ENCODE peak calls at places on chromosome 9, in eight cellular contexts. T is pancreas, L is aorta, I is GM12865, W is bronchial epithelial cell, B is AG09309, P is tibial nerve, S is ovary. Y is an unnamed sample.

GRCh38 chr9:137113385-137114159 is 961 bp downstream of the DPP7 start:
- DNase-seq in L (no peak), P (no peak), S (no peak), I (peak), T (no peak), W (no peak), B (no peak), Y (no peak)

GRCh38 chr9:15157371-15157770 is 149.6 kb downstream of the TTC39B start:
- DNase-seq in I (no peak), W (peak), P (no peak), T (no peak), S (no peak), B (no peak), L (no peak), Y (no peak)

GRCh38 chr9:128153947-128154695 is 4.9 kb downstream of the LCN2 start:
- DNase-seq in L (peak), T (no peak), W (no peak), B (no peak), I (no peak), S (peak), P (no peak), Y (peak)

GRCh38 chr9:123225374-123225813 is 43.0 kb downstream of the STRBP start:
- DNase-seq in I (peak), T (no peak), W (peak), B (peak), P (no peak), S (no peak), L (no peak), Y (no peak)

GRCh38 chr9:16985559-16986348 is 115.3 kb upstream of the BNC2 start:
- DNase-seq in W (no peak), T (no peak), S (no peak), L (peak), B (peak), P (peak), I (no peak), Y (no peak)

GRCh38 chr9:129135476-129135875 is 24.3 kb downstream of the PTPA start:
- DNase-seq in S (no peak), I (no peak), T (no peak), W (no peak), L (no peak), B (no peak), P (no peak), Y (no peak)

GRCh38 chr9:1916676-1917075 is 98.5 kb upstream of the SMARCA2 start:
- DNase-seq in I (no peak), B (no peak), L (no peak), S (no peak), W (no peak), P (no peak), T (no peak), Y (no peak)

GRCh38 chr9:14989811-14990210 is 79.6 kb upstream of the FREM1 start:
- DNase-seq in S (no peak), B (no peak), P (no peak), T (no peak), I (no peak), L (no peak), W (no peak), Y (no peak)

GRCh38 chr9:9924369-9924768 is 688.4 kb downstream of the PTPRD start:
- DNase-seq in W (no peak), L (no peak), B (no peak), T (no peak), P (no peak), S (no peak), I (no peak), Y (no peak)

GRCh38 chr9:95171001-95171400 is 146.5 kb downstream of the FANCC start:
- DNase-seq in T (no peak), I (peak), B (no peak), S (no peak), P (no peak), L (no peak), W (peak), Y (no peak)

GRCh38 chr9:99353408-99353807 is 131.3 kb downstream of the SEC61B start:
- DNase-seq in I (no peak), W (peak), P (peak), B (peak), S (no peak), L (no peak), T (no peak), Y (no peak)

GRCh38 chr9:99389087-99390033 is 167.3 kb downstream of the SEC61B start:
- DNase-seq in S (no peak), L (no peak), I (no peak), B (no peak), P (no peak), W (peak), T (no peak), Y (no peak)

GRCh38 chr9:81574399-81574798 is 114.9 kb downstream of the TLE1 start:
- DNase-seq in W (no peak), T (no peak), P (no peak), S (no peak), B (peak), L (no peak), I (no peak), Y (no peak)

GRCh38 chr9:116891438-116891837 is 204.3 kb downstream of the TRIM32 start:
- DNase-seq in P (no peak), B (no peak), T (no peak), W (no peak), I (no peak), S (no peak), L (no peak), Y (no peak)

GRCh38 chr9:113556877-113557593 is 93.5 kb downstream of the RGS3 start:
- DNase-seq in I (no peak), W (no peak), P (no peak), B (no peak), T (no peak), S (peak), L (no peak), Y (peak)

GRCh38 chr9:37925786-37926736 is 22.1 kb upstream of the SLC25A51 start:
- DNase-seq in W (peak), S (no peak), T (no peak), I (peak), P (no peak), L (peak), B (no peak), Y (peak)
- H3K4me3 ChIP-seq in W (no peak), S (no peak), T (no peak), I (no peak), P (no peak), L (no peak), B (no peak), Y (no peak)

GRCh38 chr9:93064392-93065124 is 6.1 kb downstream of the SUSD3 start:
- DNase-seq in P (no peak), S (no peak), W (no peak), B (no peak), T (no peak), I (peak), L (no peak), Y (peak)
- H3K4me3 ChIP-seq in P (no peak), S (no peak), W (no peak), B (no peak), T (no peak), I (peak), L (no peak), Y (peak)

GRCh38 chr9:131404987-131405386 is 11.1 kb downstream of the PRRC2B start:
- DNase-seq in B (no peak), W (no peak), I (no peak), T (no peak), P (no peak), S (no peak), L (no peak), Y (no peak)
- H3K4me3 ChIP-seq in B (no peak), W (no peak), I (no peak), T (no peak), P (no peak), S (no peak), L (no peak), Y (no peak)

GRCh38 chr9:105858877-105859276 is 164.5 kb downstream of the TMEM38B start:
- DNase-seq in B (no peak), T (no peak), L (no peak), P (no peak), W (no peak), I (no peak), S (no peak), Y (no peak)

GRCh38 chr9:105858284-105858683 is 163.9 kb downstream of the TMEM38B start:
- DNase-seq in S (no peak), P (no peak), L (no peak), W (no peak), T (no peak), I (no peak), B (no peak), Y (no peak)

GRCh38 chr9:105860526-105860925 is 166.2 kb downstream of the TMEM38B start:
- DNase-seq in L (no peak), I (no peak), B (no peak), S (no peak), W (peak), P (no peak), T (no peak), Y (no peak)

GRCh38 chr9:105862002-105862401 is 167.7 kb downstream of the TMEM38B start:
- DNase-seq in I (no peak), S (no peak), L (no peak), T (no peak), W (no peak), P (no peak), B (no peak), Y (no peak)

GRCh38 chr9:105859428-105860091 is 165.2 kb downstream of the TMEM38B start:
- DNase-seq in T (no peak), W (no peak), L (no peak), B (no peak), I (no peak), S (no peak), P (no peak), Y (no peak)
- H3K4me3 ChIP-seq in T (no peak), W (no peak), L (no peak), B (no peak), I (no peak), S (no peak), P (no peak), Y (no peak)

DNA sequence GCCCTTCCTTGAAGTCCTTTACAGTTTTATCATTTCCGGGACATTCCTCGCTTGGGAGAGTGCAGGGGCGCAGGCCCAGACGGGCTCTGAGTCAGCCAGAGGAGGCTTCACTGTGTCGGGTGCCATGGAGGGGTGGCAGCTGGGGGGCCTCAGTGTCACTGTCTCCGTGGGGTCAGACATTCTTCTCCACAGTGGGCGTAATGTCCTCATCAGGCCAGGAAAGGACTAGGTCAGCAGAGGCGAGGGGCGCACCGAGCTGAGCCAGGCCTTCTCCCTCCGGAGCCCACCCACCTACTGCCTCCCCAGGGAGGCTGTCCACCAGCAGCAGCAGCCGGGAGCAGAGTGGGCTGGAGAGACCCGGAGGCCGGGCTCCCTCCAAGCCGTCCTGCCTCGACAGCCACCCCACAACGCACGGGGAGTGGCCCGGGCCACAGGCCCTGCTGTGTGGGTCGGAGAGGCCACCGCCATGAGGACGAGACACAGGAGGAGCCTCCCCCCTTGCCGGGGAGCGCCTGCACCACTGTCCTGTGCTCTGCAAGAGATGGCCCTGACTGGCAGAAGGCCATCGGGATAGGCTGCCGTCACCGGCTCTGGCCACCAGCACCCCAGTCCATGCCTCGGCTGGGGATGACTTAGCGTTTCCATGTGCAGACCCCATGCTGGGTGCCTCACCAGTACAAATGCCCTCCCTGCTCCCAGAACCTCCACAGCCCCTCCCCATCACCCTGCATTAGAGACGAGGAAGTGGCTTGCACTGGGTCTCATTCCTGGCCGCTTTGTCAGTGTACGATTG is 26.5 kb downstream of the SARDH start:
- DNase-seq in I (no peak), S (peak), T (no peak), P (no peak), W (peak), L (peak), B (no peak), Y (peak)
- H3K4me3 ChIP-seq in I (no peak), S (no peak), T (no peak), P (no peak), W (no peak), L (no peak), B (no peak), Y (no peak)

GRCh38 chr9:127124091-127124490 is 1.7 kb upstream of the ANGPTL2 start:
- DNase-seq in L (no peak), I (no peak), T (no peak), S (no peak), W (no peak), B (no peak), P (no peak), Y (no peak)

GRCh38 chr9:127121628-127122175 is 733 bp downstream of the ANGPTL2 start:
- DNase-seq in B (no peak), S (peak), P (no peak), W (no peak), L (no peak), T (no peak), I (no peak), Y (no peak)

GRCh38 chr9:127123239-127123935 is 952 bp upstream of the ANGPTL2 start:
- DNase-seq in P (peak), S (peak), L (no peak), B (no peak), T (peak), W (no peak), I (no peak), Y (no peak)

GRCh38 chr9:127124792-127125191 is 2.4 kb upstream of the ANGPTL2 start:
- DNase-seq in I (no peak), P (no peak), W (no peak), S (no peak), L (no peak), B (no peak), T (no peak), Y (no peak)

GRCh38 chr9:127122176-127123151 is at the start of gene ANGPTL2:
- DNase-seq in I (peak), L (peak), B (peak), P (peak), W (peak), S (peak), T (peak), Y (peak)
- H3K4me3 ChIP-seq in I (no peak), L (peak), B (peak), P (peak), W (no peak), S (peak), T (no peak), Y (peak)

Y was measured in spleen.